ENCODE peak calls at places on chromosomes 6 and 20, in four cellular contexts. One of them, this sample, is unnamed.

GRCh38 chr6:4291453-4292403 is 156.4 kb upstream of the ECI2 start:
- DNase-seq in IMR-90: peak
- DNase-seq in mesendoderm: peak
- DNase-seq in H1: no peak
- DNase-seq in this sample: no peak

GRCh38 chr6:30542404-30542725 is 13.9 kb downstream of the GNL1 start:
- DNase-seq in H1: no peak
- DNase-seq in mesendoderm: no peak
- DNase-seq in IMR-90: no peak
- DNase-seq in this sample: no peak

GRCh38 chr6:38813451-38813850 is 98.3 kb downstream of the DNAH8 start:
- DNase-seq in mesendoderm: no peak
- DNase-seq in H1: no peak
- DNase-seq in IMR-90: no peak
- DNase-seq in this sample: no peak

GRCh38 chr6:155213611-155214372 is 50.0 kb upstream of the CLDN20 start:
- DNase-seq in H1: no peak
- DNase-seq in IMR-90: no peak
- DNase-seq in mesendoderm: no peak
- DNase-seq in this sample: no peak

GRCh38 chr20:38217791-38218565 is 42.6 kb downstream of the KIAA1755 start:
- DNase-seq in H1: no peak
- DNase-seq in IMR-90: peak
- DNase-seq in mesendoderm: peak
- DNase-seq in this sample: no peak

GRCh38 chr6:62150048-62150663 is 135.9 kb downstream of the KHDRBS2 start:
- DNase-seq in IMR-90: peak
- DNase-seq in H1: no peak
- DNase-seq in mesendoderm: peak
- DNase-seq in this sample: peak

GRCh38 chr20:32637311-32637710 is 36.4 kb downstream of the C20orf203 start:
- DNase-seq in IMR-90: no peak
- DNase-seq in mesendoderm: no peak
- DNase-seq in H1: no peak
- DNase-seq in this sample: no peak

GRCh38 chr6:99254616-99255550 is 94.6 kb downstream of the FAXC start:
- DNase-seq in H1: no peak
- DNase-seq in mesendoderm: no peak
- DNase-seq in IMR-90: no peak
- DNase-seq in this sample: no peak

GRCh38 chr6:138038148-138038870 is 68.9 kb downstream of the PERP start:
- DNase-seq in IMR-90: no peak
- DNase-seq in H1: no peak
- DNase-seq in mesendoderm: no peak
- DNase-seq in this sample: no peak

GRCh38 chr6:35568967-35569606 is 56.4 kb upstream of the TULP1 start:
- DNase-seq in IMR-90: no peak
- DNase-seq in mesendoderm: peak
- DNase-seq in H1: peak
- DNase-seq in this sample: peak

GRCh38 chr20:47117789-47118188 is 223.1 kb downstream of the EYA2 start:
- DNase-seq in IMR-90: peak
- DNase-seq in H1: no peak
- DNase-seq in mesendoderm: no peak
- DNase-seq in this sample: no peak

GRCh38 chr6:132812255-132812732 is 2.1 kb upstream of the RPS12 start:
- DNase-seq in mesendoderm: no peak
- DNase-seq in IMR-90: peak
- DNase-seq in H1: no peak
- DNase-seq in this sample: no peak

GRCh38 chr20:32385541-32385940 is 27.4 kb downstream of the ASXL1 start:
- DNase-seq in mesendoderm: no peak
- DNase-seq in H1: no peak
- DNase-seq in IMR-90: no peak
- DNase-seq in this sample: no peak

GRCh38 chr20:45833883-45834796 is 541 bp downstream of the SNX21 start:
- DNase-seq in IMR-90: peak
- DNase-seq in mesendoderm: peak
- DNase-seq in H1: peak
- DNase-seq in this sample: peak

GRCh38 chr20:25692499-25692898 is 4.2 kb downstream of the ZNF337 start:
- DNase-seq in mesendoderm: no peak
- DNase-seq in IMR-90: no peak
- DNase-seq in H1: no peak
- DNase-seq in this sample: no peak

GRCh38 chr20:47672886-47673670 is 112.2 kb downstream of the SULF2 start:
- DNase-seq in IMR-90: no peak
- DNase-seq in H1: no peak
- DNase-seq in mesendoderm: no peak
- DNase-seq in this sample: no peak

GRCh38 chr6:158018370-158018771 is 36.7 kb downstream of the SYNJ2 start:
- DNase-seq in mesendoderm: no peak
- DNase-seq in IMR-90: peak
- DNase-seq in H1: no peak
- DNase-seq in this sample: no peak

DNA sequence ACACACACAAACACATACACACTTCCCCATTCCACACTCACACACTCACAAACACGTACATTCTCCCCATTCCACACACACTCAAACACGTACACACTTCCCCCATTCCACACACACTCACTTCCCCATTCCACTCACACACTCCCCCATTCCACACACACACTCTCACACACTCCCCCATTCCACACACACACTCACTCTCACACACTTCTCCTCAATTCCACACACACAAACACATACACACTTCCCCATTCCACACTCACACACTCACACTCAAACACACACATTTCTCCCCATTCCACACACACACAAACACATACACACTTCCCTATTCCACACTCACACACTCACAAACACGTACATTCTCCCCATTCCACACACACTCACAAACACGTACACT is 8.7 kb upstream of the OSBPL2 start:
- DNase-seq in mesendoderm: no peak
- DNase-seq in IMR-90: no peak
- DNase-seq in H1: no peak
- DNase-seq in this sample: no peak
- H3K56ac ChIP-seq in mesendoderm: no peak
- H3K56ac ChIP-seq in IMR-90: no peak
- H3K56ac ChIP-seq in H1: peak
- H3K56ac ChIP-seq in this sample: no peak

GRCh38 chr6:22098623-22099022 is 198.2 kb downstream of the PRL start:
- DNase-seq in mesendoderm: no peak
- DNase-seq in H1: no peak
- DNase-seq in IMR-90: peak
- DNase-seq in this sample: no peak
- H2BK120ac ChIP-seq in mesendoderm: no peak
- H2BK120ac ChIP-seq in H1: no peak
- H2BK120ac ChIP-seq in IMR-90: peak
- H2BK120ac ChIP-seq in this sample: no peak

GRCh38 chr20:62138204-62138543 is 5.0 kb downstream of the PSMA7 start:
- DNase-seq in mesendoderm: no peak
- DNase-seq in IMR-90: no peak
- DNase-seq in H1: no peak
- DNase-seq in this sample: no peak

GRCh38 chr20:62137092-62137384 is 6.2 kb downstream of the PSMA7 start:
- DNase-seq in IMR-90: no peak
- DNase-seq in mesendoderm: no peak
- DNase-seq in H1: no peak
- DNase-seq in this sample: no peak

GRCh38 chr20:62137478-62138203 is 5.6 kb downstream of the PSMA7 start:
- DNase-seq in IMR-90: no peak
- DNase-seq in H1: no peak
- DNase-seq in mesendoderm: no peak
- DNase-seq in this sample: no peak

GRCh38 chr20:62135573-62136266 is 7.5 kb downstream of the PSMA7 start:
- DNase-seq in IMR-90: no peak
- DNase-seq in mesendoderm: no peak
- DNase-seq in H1: no peak
- DNase-seq in this sample: no peak

GRCh38 chr20:62136283-62137091 is 6.7 kb downstream of the PSMA7 start:
- DNase-seq in IMR-90: peak
- DNase-seq in H1: no peak
- DNase-seq in mesendoderm: peak
- DNase-seq in this sample: peak
- H3K56ac ChIP-seq in IMR-90: no peak
- H3K56ac ChIP-seq in H1: no peak
- H3K56ac ChIP-seq in mesendoderm: no peak
- H3K56ac ChIP-seq in this sample: no peak

GRCh38 chr6:149289192-149289741 is 28.2 kb upstream of the TAB2 start:
- DNase-seq in IMR-90: peak
- DNase-seq in H1: no peak
- DNase-seq in mesendoderm: no peak
- DNase-seq in this sample: no peak
- H2BK120ac ChIP-seq in IMR-90: no peak
- H2BK120ac ChIP-seq in H1: no peak
- H2BK120ac ChIP-seq in mesendoderm: no peak
- H2BK120ac ChIP-seq in this sample: no peak

GRCh38 chr20:44439318-44439717 is 36.4 kb upstream of the TTPAL start:
- DNase-seq in IMR-90: no peak
- DNase-seq in H1: no peak
- DNase-seq in mesendoderm: no peak
- DNase-seq in this sample: no peak
- H3K56ac ChIP-seq in IMR-90: no peak
- H3K56ac ChIP-seq in H1: no peak
- H3K56ac ChIP-seq in mesendoderm: no peak
- H3K56ac ChIP-seq in this sample: no peak

DNA sequence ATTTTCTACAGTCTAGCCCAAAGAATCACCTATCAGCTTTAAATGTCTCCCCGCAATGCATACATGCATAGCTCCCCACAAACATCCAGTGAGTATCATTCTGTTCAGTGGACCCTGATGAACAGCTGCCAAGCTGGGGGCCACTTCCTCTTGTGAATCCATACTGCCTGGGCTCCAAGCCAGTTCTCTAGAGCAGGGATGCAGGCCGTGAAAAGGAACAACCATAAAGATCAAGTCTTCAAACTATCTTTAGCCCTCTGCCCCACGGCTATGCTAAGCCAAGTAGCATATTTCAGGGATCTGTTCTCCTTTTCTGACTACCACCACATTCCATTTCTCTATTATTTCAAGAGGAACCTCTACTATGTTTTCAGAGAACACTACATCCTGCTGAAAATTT is 191.7 kb upstream of the BTBD3 start:
- DNase-seq in H1: no peak
- DNase-seq in IMR-90: no peak
- DNase-seq in mesendoderm: no peak
- DNase-seq in this sample: no peak
- H2BK120ac ChIP-seq in H1: no peak
- H2BK120ac ChIP-seq in IMR-90: no peak
- H2BK120ac ChIP-seq in mesendoderm: no peak
- H2BK120ac ChIP-seq in this sample: no peak

GRCh38 chr6:163401039-163401885 is 13.3 kb upstream of the QKI start:
- DNase-seq in H1: peak
- DNase-seq in mesendoderm: no peak
- DNase-seq in IMR-90: no peak
- DNase-seq in this sample: no peak

GRCh38 chr6:163398796-163399195 is 15.7 kb upstream of the QKI start:
- DNase-seq in IMR-90: no peak
- DNase-seq in mesendoderm: no peak
- DNase-seq in H1: peak
- DNase-seq in this sample: no peak

GRCh38 chr6:163402616-163403015 is 11.9 kb upstream of the QKI start:
- DNase-seq in IMR-90: no peak
- DNase-seq in H1: peak
- DNase-seq in mesendoderm: no peak
- DNase-seq in this sample: no peak

GRCh38 chr6:163398104-163398503 is 16.4 kb upstream of the QKI start:
- DNase-seq in mesendoderm: no peak
- DNase-seq in H1: no peak
- DNase-seq in IMR-90: no peak
- DNase-seq in this sample: no peak

DNA sequence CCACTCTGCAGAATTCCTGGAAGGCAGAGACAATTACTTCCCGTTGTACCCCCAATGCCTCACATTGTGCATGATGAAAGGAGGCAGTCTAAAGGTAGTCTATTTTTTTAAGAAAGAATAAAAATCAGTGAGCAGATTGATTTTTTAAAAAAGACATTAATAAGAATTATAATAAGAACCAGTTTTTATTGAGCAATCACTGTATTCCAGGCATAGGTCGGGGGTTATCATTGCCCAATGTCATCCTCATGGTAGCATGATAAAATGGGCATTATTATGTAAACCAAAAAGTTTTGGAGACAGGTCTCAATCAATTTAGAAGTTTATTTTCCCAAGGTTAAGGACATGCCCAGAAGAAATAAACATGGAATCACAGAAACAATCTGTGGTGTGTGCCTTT is 14.0 kb upstream of the QKI start:
- DNase-seq in mesendoderm: no peak
- DNase-seq in H1: no peak
- DNase-seq in IMR-90: no peak
- DNase-seq in this sample: no peak
- H3K56ac ChIP-seq in mesendoderm: no peak
- H3K56ac ChIP-seq in H1: no peak
- H3K56ac ChIP-seq in IMR-90: no peak
- H3K56ac ChIP-seq in this sample: no peak

GRCh38 chr20:50673831-50674825 is 17.2 kb downstream of the RIPOR3 start:
- DNase-seq in H1: no peak
- DNase-seq in IMR-90: no peak
- DNase-seq in mesendoderm: no peak
- DNase-seq in this sample: no peak
- H2BK120ac ChIP-seq in H1: no peak
- H2BK120ac ChIP-seq in IMR-90: peak
- H2BK120ac ChIP-seq in mesendoderm: no peak
- H2BK120ac ChIP-seq in this sample: no peak